ENCODE peak calls at places on chromosomes 7 and 10, in four cellular contexts. V is heart right ventricle, M is neuronal stem cell, A is GM12878. Z is an unnamed sample.

GRCh38 chr7:69036301-69036700 is 562.0 kb upstream of the AUTS2 start:
- DNase-seq in M (no peak), V (no peak), A (no peak), Z (no peak)

GRCh38 chr7:73828972-73829371 is 1.8 kb upstream of the CLDN4 start:
- DNase-seq in M (no peak), A (no peak), V (no peak), Z (no peak)

GRCh38 chr7:6536899-6537298 is 14.4 kb downstream of the GRID2IP start:
- DNase-seq in M (no peak), V (no peak), A (no peak), Z (no peak)

GRCh38 chr10:80429521-80429966 is 21.2 kb downstream of the PRXL2A start:
- DNase-seq in V (no peak), M (no peak), A (no peak), Z (no peak)

GRCh38 chr7:136969776-136970175 is 101.3 kb downstream of the CHRM2 start:
- DNase-seq in M (no peak), A (no peak), V (no peak), Z (no peak)

GRCh38 chr7:7944619-7945282 is 23.8 kb upstream of the GLCCI1 start:
- DNase-seq in V (no peak), A (peak), M (no peak), Z (peak)

GRCh38 chr7:5351508-5352265 is 68.9 kb downstream of the SLC29A4 start:
- DNase-seq in V (no peak), M (no peak), A (no peak), Z (no peak)

GRCh38 chr7:75575488-75576112 is 83.5 kb downstream of the SPDYE5 start:
- DNase-seq in A (no peak), V (no peak), M (no peak), Z (no peak)

GRCh38 chr7:21293771-21294170 is 134.1 kb upstream of the SP4 start:
- DNase-seq in M (no peak), V (no peak), A (no peak), Z (no peak)

GRCh38 chr7:77338260-77338659 is 77.9 kb downstream of the GSAP start:
- DNase-seq in V (no peak), M (no peak), A (no peak), Z (no peak)

GRCh38 chr7:106039486-106040060 is 72.5 kb downstream of the SYPL1 start:
- DNase-seq in M (no peak), A (no peak), V (no peak), Z (no peak)

GRCh38 chr10:32950457-32951109 is 7.4 kb downstream of the ITGB1 start:
- DNase-seq in M (no peak), V (no peak), A (no peak), Z (no peak)
- H3K4me3 ChIP-seq in M (no peak), V (no peak), A (no peak), Z (no peak)

GRCh38 chr10:75400163-75400768 is 1.3 kb downstream of the ZNF503 start:
- DNase-seq in A (no peak), V (peak), M (no peak), Z (no peak)
- H3K4me3 ChIP-seq in A (peak), V (peak), M (peak), Z (peak)

DNA sequence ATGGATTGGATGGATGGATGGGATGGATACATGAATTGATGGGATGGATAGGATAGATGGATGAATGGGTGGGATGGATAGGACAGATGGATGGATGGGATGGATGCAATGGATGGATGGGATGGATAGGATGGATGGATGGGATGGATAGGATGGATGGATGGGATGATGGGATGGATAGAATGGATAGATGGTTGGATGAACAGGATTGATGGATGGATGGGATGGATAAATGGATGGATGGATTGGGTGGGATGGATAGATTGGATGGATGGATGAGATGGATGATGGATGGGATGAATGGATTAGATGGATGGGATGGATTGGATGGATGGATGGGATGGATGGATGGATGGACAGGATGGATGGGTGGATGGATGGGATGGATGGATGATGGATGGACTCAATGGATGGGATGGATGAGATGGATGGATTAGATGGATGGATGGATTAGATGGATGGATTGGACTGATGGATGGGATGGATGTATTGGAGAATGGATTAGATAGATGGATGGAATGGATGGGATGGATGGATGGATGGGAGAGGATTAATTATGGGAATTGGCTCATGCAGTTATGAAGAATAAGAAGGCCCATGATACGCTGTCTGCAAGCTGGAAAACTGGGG is 136.4 kb downstream of the ADAM12 start:
- DNase-seq in A (no peak), V (no peak), M (no peak), Z (no peak)
- H3K4me3 ChIP-seq in A (no peak), V (no peak), M (no peak), Z (no peak)

DNA sequence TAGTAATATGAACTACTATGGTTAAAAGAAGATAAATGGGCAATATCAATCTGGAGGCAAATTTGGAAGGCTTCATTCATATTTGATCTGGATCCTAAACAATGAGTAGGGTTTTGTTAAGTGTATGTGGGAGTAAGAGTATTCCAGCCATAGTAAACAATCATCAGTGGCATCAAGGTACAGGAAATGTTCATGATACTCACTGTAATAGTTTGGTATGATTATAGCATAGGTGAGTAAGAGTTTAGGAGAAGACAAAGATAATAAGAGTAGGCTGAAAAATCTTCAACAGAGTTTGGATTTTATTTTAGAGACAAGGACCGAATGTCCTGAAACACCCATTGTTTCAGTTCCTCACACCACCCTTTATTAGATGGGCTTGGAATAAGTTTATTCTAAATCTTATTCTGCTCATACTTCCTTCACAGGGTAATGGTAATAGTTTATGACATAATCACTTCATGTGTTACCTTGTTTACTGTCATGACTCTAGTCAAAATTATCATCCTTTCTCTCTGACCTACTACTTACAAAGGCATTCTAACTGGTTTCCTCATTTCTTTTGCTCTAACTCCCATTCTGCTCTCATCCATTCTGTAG is 38.9 kb downstream of the BRAF start:
- DNase-seq in A (no peak), M (no peak), V (no peak), Z (no peak)
- H3K4me3 ChIP-seq in A (no peak), M (no peak), V (no peak), Z (no peak)

GRCh38 chr7:28414453-28414852 is 2.1 kb downstream of the CREB5 start:
- DNase-seq in A (no peak), V (no peak), M (no peak), Z (no peak)

GRCh38 chr7:28410628-28411578 is 1.4 kb upstream of the CREB5 start:
- DNase-seq in A (no peak), M (peak), V (peak), Z (no peak)

GRCh38 chr7:28408974-28409715 is 3.2 kb upstream of the CREB5 start:
- DNase-seq in A (no peak), M (peak), V (peak), Z (peak)

GRCh38 chr7:28409716-28410627 is 2.3 kb upstream of the CREB5 start:
- DNase-seq in M (peak), V (peak), A (no peak), Z (no peak)

GRCh38 chr7:28411876-28412662 is at the start of gene CREB5:
- DNase-seq in M (peak), A (no peak), V (no peak), Z (no peak)
- H3K4me3 ChIP-seq in M (peak), A (no peak), V (peak), Z (no peak)

GRCh38 chr7:44325811-44326241 is 432 bp upstream of the CAMK2B start:
- DNase-seq in M (no peak), V (no peak), A (no peak), Z (no peak)

GRCh38 chr7:44323381-44324203 is 1.8 kb downstream of the CAMK2B start:
- DNase-seq in V (no peak), M (no peak), A (no peak), Z (no peak)

GRCh38 chr7:44324204-44325126 is 929 bp downstream of the CAMK2B start:
- DNase-seq in A (no peak), M (no peak), V (no peak), Z (no peak)

GRCh38 chr7:44326261-44327125 is 1.1 kb upstream of the CAMK2B start:
- DNase-seq in M (no peak), V (no peak), A (no peak), Z (no peak)

DNA sequence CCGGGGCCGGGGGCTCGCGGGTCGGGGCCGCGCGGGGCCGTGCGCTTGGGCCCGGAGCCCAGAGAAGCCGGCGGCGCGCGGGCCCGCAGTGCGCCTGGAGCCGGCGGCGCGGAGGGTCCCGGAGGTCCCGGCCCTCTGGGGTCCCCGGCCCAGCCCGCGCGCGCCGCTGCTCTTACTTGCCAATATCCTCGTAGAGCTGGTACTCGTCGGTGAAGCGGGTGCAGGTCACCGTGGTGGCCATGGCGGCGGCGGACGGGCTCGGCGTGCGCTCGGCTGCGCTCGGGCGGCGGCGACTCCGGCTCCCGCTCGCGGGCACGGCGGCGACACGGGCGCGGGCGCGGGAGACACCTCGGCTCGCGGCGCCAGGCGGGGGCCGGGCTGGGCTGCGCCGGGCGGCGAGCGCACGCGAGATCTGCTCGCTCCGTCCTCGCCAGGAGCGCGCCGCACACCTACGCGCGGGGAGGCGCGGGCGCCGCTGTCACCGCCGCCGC is at the start of gene CAMK2B:
- DNase-seq in V (no peak), A (no peak), M (no peak), Z (no peak)
- H3K4me3 ChIP-seq in V (peak), A (no peak), M (peak), Z (no peak)

GRCh38 chr7:45573636-45574470 is at the start of gene ADCY1:
- DNase-seq in M (peak), V (peak), A (no peak), Z (no peak)

GRCh38 chr7:45578022-45578421 is 3.9 kb downstream of the ADCY1 start:
- DNase-seq in M (no peak), A (no peak), V (no peak), Z (no peak)

GRCh38 chr7:45574521-45575500 is 643 bp downstream of the ADCY1 start:
- DNase-seq in V (peak), A (no peak), M (peak), Z (no peak)

GRCh38 chr7:45576249-45576929 is 2.2 kb downstream of the ADCY1 start:
- DNase-seq in A (no peak), V (no peak), M (no peak), Z (no peak)

GRCh38 chr7:45575501-45576248 is 1.5 kb downstream of the ADCY1 start:
- DNase-seq in A (no peak), M (no peak), V (no peak), Z (no peak)
- H3K4me3 ChIP-seq in A (no peak), M (peak), V (peak), Z (no peak)

DNA sequence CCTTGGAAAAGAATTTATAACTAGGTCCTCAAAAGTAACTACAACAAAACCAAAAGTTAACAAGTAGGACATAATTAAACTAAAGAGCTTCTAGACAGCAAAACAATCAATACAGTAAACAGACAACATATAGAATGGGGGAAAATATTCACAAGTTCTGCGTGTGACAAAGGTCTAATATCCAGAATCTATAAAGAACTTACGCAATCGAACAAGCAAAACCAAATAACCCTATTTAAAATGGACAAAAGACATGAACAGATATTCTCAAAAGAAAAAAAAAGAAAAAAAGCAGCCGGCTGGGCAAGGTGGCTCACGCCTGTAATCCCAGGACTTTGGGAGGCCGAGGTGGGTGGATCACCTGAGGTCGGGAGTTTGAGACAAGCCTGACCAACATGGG is 33.8 kb upstream of the AMPH start:
- DNase-seq in A (no peak), V (no peak), M (no peak), Z (no peak)
- H3K4me3 ChIP-seq in A (no peak), V (no peak), M (no peak), Z (no peak)

GRCh38 chr7:42227523-42227922 is 9.5 kb downstream of the GLI3 start:
- DNase-seq in A (no peak), V (no peak), M (no peak), Z (no peak)

GRCh38 chr7:42226354-42226941 is 10.6 kb downstream of the GLI3 start:
- DNase-seq in A (no peak), M (no peak), V (no peak), Z (no peak)

GRCh38 chr7:42222119-42222518 is 14.9 kb downstream of the GLI3 start:
- DNase-seq in V (no peak), A (no peak), M (no peak), Z (no peak)

GRCh38 chr7:42222891-42223290 is 14.1 kb downstream of the GLI3 start:
- DNase-seq in V (no peak), A (no peak), M (no peak), Z (no peak)

GRCh38 chr7:42224391-42225003 is 12.5 kb downstream of the GLI3 start:
- DNase-seq in V (no peak), A (no peak), M (no peak), Z (no peak)
- H3K4me3 ChIP-seq in V (no peak), A (no peak), M (no peak), Z (no peak)

GRCh38 chr7:143882020-143882610 is 19.9 kb downstream of the TCAF1 start:
- DNase-seq in A (no peak), M (peak), V (peak), Z (no peak)

GRCh38 chr7:143884978-143885559 is 16.9 kb downstream of the TCAF1 start:
- DNase-seq in M (peak), V (peak), A (no peak), Z (no peak)

GRCh38 chr7:143884276-143884977 is 17.5 kb downstream of the TCAF1 start:
- DNase-seq in M (no peak), V (no peak), A (no peak), Z (no peak)

GRCh38 chr7:143885951-143886350 is 16.0 kb downstream of the TCAF1 start:
- DNase-seq in V (no peak), A (no peak), M (no peak), Z (no peak)

DNA sequence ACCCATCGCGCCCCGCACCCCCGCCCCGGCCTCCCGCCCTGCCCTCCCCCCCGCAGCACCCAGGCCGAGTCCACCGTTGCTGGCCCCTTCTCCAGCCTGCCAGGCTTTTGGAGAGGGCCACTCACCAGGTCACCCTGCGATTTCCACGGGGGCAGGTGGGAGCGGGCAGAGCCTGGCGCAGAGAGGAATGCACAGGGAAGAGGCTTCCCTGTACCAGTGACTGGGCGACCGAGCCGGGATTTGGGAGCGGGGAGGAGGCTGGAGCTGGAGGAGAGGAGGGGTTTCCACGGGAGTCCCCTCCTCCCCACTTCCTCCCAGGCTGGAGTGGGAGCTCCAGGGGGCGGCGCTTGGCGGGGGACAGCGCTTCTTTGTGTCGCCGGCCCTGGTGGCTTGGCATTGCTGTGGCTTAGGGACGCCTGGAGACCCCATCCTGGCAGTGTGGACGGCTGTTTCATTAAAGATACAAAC is 19.3 kb downstream of the TCAF1 start:
- DNase-seq in A (no peak), V (peak), M (peak), Z (no peak)
- H3K4me3 ChIP-seq in A (no peak), V (peak), M (peak), Z (no peak)

Z was measured in Jurkat, Clone E6-1.